ENCODE peak calls at places on chromosomes 4 and X, in four cellular contexts. Y is HL-60, T is GM12878, G is K562. J is an unnamed sample.

GRCh38 chr4:80017125-80017854 is 55.7 kb downstream of the ANTXR2 start:
- DNase-seq in Y (peak), G (no peak), T (no peak), J (no peak)

GRCh38 chr4:42293967-42294822 is 103.1 kb upstream of the SHISA3 start:
- DNase-seq in Y (no peak), G (no peak), T (no peak), J (no peak)

GRCh38 chr4:6855692-6856297 is 53.8 kb upstream of the TBC1D14 start:
- DNase-seq in Y (no peak), G (peak), T (peak), J (no peak)

GRCh38 chrX:65581661-65582339 is 47.2 kb upstream of the LAS1L start:
- DNase-seq in G (peak), T (no peak), Y (peak), J (no peak)

GRCh38 chr4:137997496-137997895 is 244.7 kb downstream of the SLC7A11 start:
- DNase-seq in Y (no peak), T (no peak), G (no peak), J (no peak)

GRCh38 chrX:153571159-153571908 is 27.6 kb downstream of the CCNQ start:
- DNase-seq in T (no peak), Y (no peak), G (no peak), J (no peak)

GRCh38 chrX:20016618-20016945 is 25.7 kb upstream of the BCLAF3 start:
- DNase-seq in G (no peak), Y (no peak), T (no peak), J (no peak)

GRCh38 chr4:165433529-165433928 is 54.7 kb downstream of the CPE start:
- DNase-seq in G (no peak), Y (no peak), T (no peak), J (no peak)

GRCh38 chrX:123140904-123141303 is 43.2 kb upstream of the GRIA3 start:
- DNase-seq in T (no peak), G (no peak), Y (no peak), J (no peak)

GRCh38 chr4:158295053-158295452 is 84.8 kb downstream of the TMEM144 start:
- DNase-seq in G (no peak), T (no peak), Y (no peak), J (no peak)

GRCh38 chr4:151031831-151032605 is 16.9 kb upstream of the LRBA start:
- DNase-seq in Y (no peak), T (peak), G (peak), J (no peak)

GRCh38 chr4:13201241-13201640 is 282.9 kb downstream of the RAB28 start:
- DNase-seq in T (no peak), Y (no peak), G (no peak), J (no peak)

GRCh38 chrX:2342878-2343277 is 157.9 kb downstream of the DHRSX start:
- DNase-seq in G (no peak), Y (no peak), T (no peak), J (no peak)

GRCh38 chr4:48899950-48900349 is 6.6 kb downstream of the OCIAD2 start:
- DNase-seq in T (no peak), Y (no peak), G (peak), J (no peak)

GRCh38 chr4:66562276-66562806 is 892.1 kb upstream of the EPHA5 start:
- DNase-seq in G (no peak), Y (no peak), T (no peak), J (no peak)

GRCh38 chr4:127138586-127138985 is 494.2 kb upstream of the INTU start:
- DNase-seq in T (no peak), Y (no peak), G (no peak), J (no peak)

GRCh38 chr4:180898305-180898704 is 1344.9 kb upstream of the TENM3 start:
- DNase-seq in Y (no peak), G (no peak), T (no peak), J (no peak)

GRCh38 chr4:176791591-176792347 is 953 bp downstream of the VEGFC start:
- DNase-seq in Y (no peak), G (no peak), T (no peak), J (no peak)

GRCh38 chr4:128690009-128690408 is 119.5 kb upstream of the JADE1 start:
- DNase-seq in Y (no peak), G (no peak), T (no peak), J (no peak)

GRCh38 chrX:85111347-85111746 is 107.7 kb downstream of the APOOL start:
- DNase-seq in T (no peak), Y (no peak), G (peak), J (no peak)

GRCh38 chrX:7654316-7654715 is 188.7 kb upstream of the VCX start:
- DNase-seq in T (no peak), Y (no peak), G (no peak), J (no peak)

GRCh38 chrX:47380268-47380667 is 9.9 kb downstream of the ZNF157 start:
- DNase-seq in G (no peak), Y (no peak), T (peak), J (peak)

GRCh38 chr4:152064753-152065152 is 303.9 kb upstream of the GATB start:
- DNase-seq in Y (no peak), T (no peak), G (no peak), J (no peak)

GRCh38 chr4:164139291-164139690 is 614.6 kb upstream of the SMIM31 start:
- DNase-seq in G (no peak), T (no peak), Y (no peak), J (no peak)

GRCh38 chr4:149884046-149884445 is 68.4 kb upstream of the IQCM start:
- DNase-seq in Y (no peak), G (no peak), T (no peak), J (no peak)

GRCh38 chrX:87571965-87572364 is 54.4 kb downstream of the KLHL4 start:
- DNase-seq in Y (no peak), T (no peak), G (no peak), J (no peak)

GRCh38 chr4:101307901-101308300 is 39.4 kb downstream of the PPP3CA start:
- DNase-seq in Y (no peak), T (no peak), G (no peak), J (no peak)

GRCh38 chr4:8763966-8764901 is 107.4 kb downstream of the HMX1 start:
- DNase-seq in G (no peak), Y (no peak), T (no peak), J (no peak)

GRCh38 chrX:12497832-12498591 is 293.2 kb upstream of the PRPS2 start:
- DNase-seq in G (peak), Y (no peak), T (no peak), J (peak)

GRCh38 chrX:104254442-104255115 is at the start of gene ESX1:
- DNase-seq in T (no peak), G (no peak), Y (no peak), J (no peak)

GRCh38 chr4:40594261-40595178 is 35.1 kb downstream of the RBM47 start:
- DNase-seq in G (no peak), Y (no peak), T (no peak), J (no peak)

GRCh38 chr4:6917445-6918241 is 8.0 kb downstream of the TBC1D14 start:
- DNase-seq in G (peak), Y (peak), T (no peak), J (no peak)

GRCh38 chrX:73850124-73851013 is 287.4 kb downstream of the CHIC1 start:
- DNase-seq in T (peak), G (peak), Y (no peak), J (peak)

GRCh38 chrX:74119016-74119910 is 184.7 kb upstream of the ZCCHC13 start:
- DNase-seq in Y (no peak), G (no peak), T (no peak), J (no peak)

GRCh38 chr4:182143822-182144620 is 99.2 kb upstream of the TENM3 start:
- DNase-seq in T (no peak), Y (no peak), G (no peak), J (no peak)

GRCh38 chr4:43757147-43757546 is 691.5 kb downstream of the KCTD8 start:
- DNase-seq in Y (no peak), T (no peak), G (no peak), J (no peak)

GRCh38 chrX:25721564-25721963 is 416.6 kb upstream of the MAGEB18 start:
- DNase-seq in G (no peak), T (no peak), Y (no peak), J (no peak)

GRCh38 chr4:88021824-88022223 is 14.4 kb downstream of the PKD2 start:
- DNase-seq in T (no peak), G (no peak), Y (no peak), J (no peak)

GRCh38 chr4:88018471-88018870 is 11.0 kb downstream of the PKD2 start:
- DNase-seq in T (no peak), G (no peak), Y (peak), J (no peak)

GRCh38 chr4:88015659-88016295 is 8.3 kb downstream of the PKD2 start:
- DNase-seq in Y (no peak), G (no peak), T (no peak), J (no peak)

GRCh38 chr4:88014506-88014905 is 7.1 kb downstream of the PKD2 start:
- DNase-seq in Y (no peak), G (no peak), T (no peak), J (no peak)

GRCh38 chr4:88017516-88018302 is 10.3 kb downstream of the PKD2 start:
- DNase-seq in T (no peak), Y (no peak), G (no peak), J (no peak)
- TF ChIP-seq SPI1 in T (no peak), Y (no peak), G (no peak), J (no peak)

GRCh38 chr4:5511791-5512190 is 196.6 kb downstream of the EVC2 start:
- DNase-seq in T (no peak), Y (no peak), G (no peak), J (no peak)

GRCh38 chr4:5517372-5517771 is 191.0 kb downstream of the EVC2 start:
- DNase-seq in Y (no peak), G (no peak), T (no peak), J (no peak)
- TF ChIP-seq SPI1 in Y (no peak), G (no peak), T (no peak), J (no peak)

GRCh38 chr4:3255611-3256186 is 6.7 kb downstream of the MSANTD1 start:
- DNase-seq in Y (no peak), G (no peak), T (no peak), J (no peak)

GRCh38 chr4:3257125-3257690 is 8.2 kb downstream of the MSANTD1 start:
- DNase-seq in T (no peak), Y (no peak), G (no peak), J (peak)

GRCh38 chr4:3254302-3255131 is 5.6 kb downstream of the MSANTD1 start:
- DNase-seq in T (no peak), G (no peak), Y (no peak), J (no peak)

GRCh38 chr4:3256230-3257124 is 7.5 kb downstream of the MSANTD1 start:
- DNase-seq in G (no peak), T (no peak), Y (no peak), J (peak)

DNA sequence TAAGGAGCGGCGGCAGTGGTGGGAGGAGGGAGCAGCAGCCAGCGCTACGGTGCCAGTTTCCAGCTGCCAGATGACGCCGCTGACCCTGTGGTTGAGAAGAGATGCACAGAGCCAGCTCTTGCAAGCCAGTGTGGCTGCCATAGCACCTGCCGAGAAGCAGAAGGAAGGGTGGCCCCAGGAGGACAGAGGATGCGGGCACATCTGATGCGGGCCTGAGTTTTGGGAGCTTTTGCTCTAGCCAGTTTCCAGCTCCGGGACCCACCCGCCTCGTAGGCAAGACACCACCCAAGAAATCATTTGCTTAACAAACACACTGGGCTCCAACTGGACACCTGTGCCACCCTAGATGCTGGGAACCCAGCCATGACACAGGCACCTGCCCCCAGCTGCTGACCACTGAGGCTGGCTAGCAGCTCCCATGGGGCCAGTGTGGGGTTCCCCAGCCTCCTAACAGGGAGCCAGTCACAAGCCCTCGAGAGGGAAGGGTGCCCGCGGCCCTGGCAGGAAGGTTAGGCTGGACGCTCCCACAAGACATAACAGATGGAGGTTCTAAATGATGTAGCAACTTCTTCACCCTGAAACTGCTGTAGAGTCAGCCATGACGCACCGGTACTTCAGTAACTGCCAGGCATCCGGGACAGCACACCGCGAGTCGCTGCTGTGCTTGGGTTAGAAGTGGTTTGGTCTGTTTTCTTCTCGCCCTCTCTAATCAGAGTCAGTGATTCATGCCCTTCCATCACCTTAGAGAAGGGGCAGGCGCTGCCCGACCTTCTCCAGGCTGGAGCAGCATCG is 8.9 kb downstream of the MSANTD1 start:
- DNase-seq in T (peak), G (no peak), Y (peak), J (peak)
- TF ChIP-seq SPI1 in T (no peak), G (no peak), Y (no peak), J (no peak)

GRCh38 chr4:20538922-20539321 is 161.3 kb upstream of the PACRGL start:
- DNase-seq in G (no peak), Y (no peak), T (no peak), J (no peak)

GRCh38 chr4:20543131-20543530 is 157.1 kb upstream of the PACRGL start:
- DNase-seq in G (no peak), T (no peak), Y (no peak), J (no peak)

DNA sequence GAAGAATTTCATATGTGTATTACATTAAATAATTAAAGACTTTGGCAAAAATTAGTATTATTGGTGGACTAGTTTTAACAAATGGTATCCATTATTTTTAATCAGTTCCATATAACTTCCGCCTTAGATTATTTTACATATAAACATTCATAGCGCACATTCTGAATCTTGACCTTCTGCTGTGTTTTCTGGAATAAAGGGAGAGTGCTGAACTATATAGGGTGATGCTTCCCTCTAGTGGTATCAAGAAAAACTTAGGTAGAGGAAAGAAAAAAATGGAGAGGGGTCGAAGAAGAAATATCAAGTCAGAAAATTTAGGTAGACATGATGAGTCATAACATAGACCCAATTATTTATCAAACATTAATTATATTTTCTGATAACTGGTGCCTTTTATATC is 155.6 kb upstream of the PACRGL start:
- DNase-seq in T (no peak), Y (no peak), G (peak), J (no peak)
- TF ChIP-seq SPI1 in T (no peak), Y (no peak), G (no peak), J (no peak)

DNA sequence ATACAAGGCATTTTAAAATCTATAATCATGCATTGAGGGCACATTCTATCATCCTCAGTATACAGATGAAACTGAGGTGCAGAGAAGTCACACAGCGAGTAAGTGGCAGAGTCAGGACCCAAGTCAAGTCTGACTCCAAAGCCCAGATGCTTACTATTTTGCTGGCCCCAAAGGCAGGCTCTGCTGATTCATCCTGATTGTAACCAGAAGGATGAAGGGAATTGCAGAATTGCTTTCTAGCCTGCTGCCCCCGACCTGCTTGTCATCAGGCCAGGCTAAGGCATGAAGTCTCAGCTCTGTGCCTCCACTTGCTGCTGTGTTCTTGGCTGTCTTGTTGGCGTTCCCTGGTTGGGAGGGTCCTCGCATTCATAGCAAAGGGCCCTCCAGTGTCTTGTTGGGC is 62.7 kb downstream of the SLC9A6 start:
- DNase-seq in T (no peak), G (no peak), Y (no peak), J (no peak)
- TF ChIP-seq SPI1 in T (no peak), G (no peak), Y (no peak), J (no peak)

GRCh38 chrX:115652221-115652620 is 91.2 kb downstream of the PLS3 start:
- DNase-seq in Y (no peak), T (no peak), G (no peak), J (no peak)

GRCh38 chrX:115650916-115651315 is 89.9 kb downstream of the PLS3 start:
- DNase-seq in G (peak), Y (no peak), T (peak), J (no peak)

GRCh38 chrX:115650449-115650848 is 89.5 kb downstream of the PLS3 start:
- DNase-seq in Y (no peak), G (no peak), T (no peak), J (no peak)

GRCh38 chrX:115649461-115650063 is 88.6 kb downstream of the PLS3 start:
- DNase-seq in T (no peak), G (no peak), Y (no peak), J (no peak)
- TF ChIP-seq SPI1 in T (no peak), G (no peak), Y (no peak), J (no peak)

DNA sequence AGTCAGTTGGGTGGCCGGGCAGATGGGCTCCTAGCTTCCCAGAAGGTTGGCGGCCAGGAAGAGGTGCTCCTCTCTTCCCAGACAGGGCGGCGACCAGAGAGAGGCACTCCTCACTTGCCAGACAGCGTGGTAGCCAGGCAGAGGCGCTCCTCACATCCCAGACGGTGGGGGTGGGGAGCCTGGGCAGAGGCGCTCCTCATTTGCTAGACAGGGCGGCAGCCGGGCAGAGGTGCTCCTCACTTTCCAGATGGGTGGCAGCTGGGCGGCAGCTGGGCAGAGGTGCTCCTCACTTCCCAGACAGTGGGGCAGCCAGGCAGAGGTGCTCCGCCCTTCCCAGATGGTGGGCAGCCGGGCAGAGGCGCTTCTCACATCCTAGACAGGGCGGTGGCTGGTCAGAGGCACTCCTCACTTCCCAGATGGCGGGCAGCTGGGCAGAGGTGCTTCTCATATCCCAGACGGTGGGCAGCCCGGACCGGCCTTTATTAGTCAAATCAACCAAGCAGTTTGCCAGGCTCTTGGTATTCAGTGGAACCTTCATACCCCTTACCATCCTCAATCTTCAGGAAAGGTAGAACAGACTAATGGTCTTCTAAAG is 13.5 kb upstream of the NONO start:
- DNase-seq in G (no peak), Y (no peak), T (no peak), J (no peak)
- TF ChIP-seq SPI1 in G (no peak), Y (no peak), T (no peak), J (no peak)

DNA sequence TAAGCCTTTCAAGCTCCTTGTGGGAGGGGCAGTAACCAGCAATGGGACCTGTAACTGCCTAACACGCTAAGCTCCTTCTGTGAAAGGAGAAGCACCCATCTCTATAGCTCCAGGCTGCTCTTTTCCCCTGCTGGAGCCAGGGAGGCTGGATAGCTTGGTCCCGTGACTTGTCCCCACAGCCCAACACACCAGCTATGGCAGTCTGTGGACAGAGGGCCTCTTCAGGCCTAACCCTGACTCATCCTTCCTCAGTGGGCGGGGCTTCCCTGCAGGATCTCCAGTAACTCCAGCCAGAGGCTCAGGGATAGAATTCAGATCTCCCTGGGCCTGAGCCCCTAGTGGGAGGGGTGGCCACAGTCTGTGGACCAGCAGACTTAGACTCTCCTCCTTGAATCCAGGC is 1290.1 kb downstream of the PCDH7 start:
- DNase-seq in G (no peak), Y (no peak), T (no peak), J (no peak)
- TF ChIP-seq SPI1 in G (no peak), Y (no peak), T (no peak), J (no peak)

DNA sequence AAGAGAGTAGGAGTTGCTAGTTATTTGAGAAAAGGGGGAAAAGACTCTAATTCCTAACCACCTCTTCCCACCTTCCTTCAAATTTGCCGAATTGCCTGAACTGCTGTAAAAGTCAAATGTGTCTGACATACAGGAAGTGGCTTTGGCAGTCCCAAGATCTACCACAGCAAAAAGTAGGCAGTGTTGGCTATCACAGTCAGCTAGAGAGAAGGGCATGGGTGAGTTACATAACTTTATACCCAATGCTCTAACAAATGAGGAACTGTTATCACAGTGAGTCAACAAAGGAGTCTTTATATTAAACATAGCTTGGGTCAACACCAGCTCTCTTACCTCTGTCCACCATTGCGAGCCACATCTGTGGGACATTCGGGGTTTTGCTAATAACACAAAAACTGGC is 2.4 kb upstream of the MBNL3 start:
- DNase-seq in Y (peak), T (no peak), G (no peak), J (no peak)
- TF ChIP-seq SPI1 in Y (peak), T (peak), G (no peak), J (peak)